ENCODE peak calls at places on chromosomes 7 and 10, in six cellular contexts. B is Peyer's patch, Q is A549, M is HCT116, N is ovary, W is breast epithelium. C is an unnamed sample.
A peak's percentile ranks its signal among the peaks of the same experiment; 100 is the strongest.

GRCh38 chr10:93299606-93300353 is 182.4 kb downstream of the MYOF start:
- DNase-seq in B (no peak), Q (no peak), M (no peak), N (no peak), W (no peak), C (no peak)

GRCh38 chr10:80405636-80406035 is 2.7 kb upstream of the PRXL2A start:
- DNase-seq in B (no peak), Q (no peak), M (no peak), N (no peak), W (no peak), C (peak; percentile 50)

GRCh38 chr7:66687186-66687585 is 53.3 kb upstream of the RABGEF1 start:
- DNase-seq in B (no peak), Q (no peak), M (no peak), N (no peak), W (no peak), C (no peak)

GRCh38 chr7:69257592-69257991 is 340.7 kb upstream of the AUTS2 start:
- DNase-seq in B (no peak), Q (no peak), M (no peak), N (no peak), W (no peak), C (no peak)

GRCh38 chr7:1068013-1068412 is 19.9 kb upstream of the GPER1 start:
- DNase-seq in B (no peak), Q (no peak), M (no peak), N (no peak), W (no peak), C (no peak)

GRCh38 chr7:107232568-107233090 is 63.8 kb downstream of the HBP1 start:
- DNase-seq in B (no peak), Q (no peak), M (no peak), N (no peak), W (no peak), C (no peak)

GRCh38 chr7:116497708-116498107 is 1.8 kb upstream of the CAV2 start:
- DNase-seq in B (no peak), Q (no peak), M (no peak), N (no peak), W (no peak), C (no peak)

GRCh38 chr7:34158311-34158710 is 253.0 kb downstream of the BMPER start:
- DNase-seq in B (no peak), Q (no peak), M (no peak), N (no peak), W (no peak), C (no peak)

GRCh38 chr7:70810558-70811139 is 321.3 kb upstream of the GALNT17 start:
- DNase-seq in B (no peak), Q (no peak), M (no peak), N (no peak), W (no peak), C (no peak)

GRCh38 chr7:12610899-12611298 is 40.4 kb downstream of the SCIN start:
- DNase-seq in B (no peak), Q (no peak), M (no peak), N (no peak), W (no peak), C (no peak)

GRCh38 chr7:99579956-99580777 is 17.9 kb upstream of the TMEM225B start:
- DNase-seq in B (peak; percentile 56), Q (no peak), M (no peak), N (peak; percentile 71), W (no peak), C (no peak)

GRCh38 chr7:47104206-47104549 is 477.7 kb downstream of the TNS3 start:
- DNase-seq in B (no peak), Q (no peak), M (no peak), N (no peak), W (no peak), C (no peak)

GRCh38 chr7:47517821-47518480 is 64.0 kb downstream of the TNS3 start:
- DNase-seq in B (peak; percentile 20), Q (no peak), M (no peak), N (no peak), W (no peak), C (no peak)

GRCh38 chr10:44397476-44398225 is 12.8 kb upstream of the CXCL12 start:
- DNase-seq in B (no peak), Q (no peak), M (no peak), N (no peak), W (no peak), C (peak; percentile 72)

GRCh38 chr10:98242823-98243222 is 25.2 kb downstream of the LOXL4 start:
- DNase-seq in B (no peak), Q (no peak), M (no peak), N (no peak), W (no peak), C (no peak)

GRCh38 chr10:58517071-58517470 is 4.4 kb downstream of the BICC1 start:
- DNase-seq in B (no peak), Q (no peak), M (no peak), N (no peak), W (no peak), C (no peak)

GRCh38 chr10:133163889-133164815 is 4.1 kb downstream of the KNDC1 start:
- DNase-seq in B (no peak), Q (no peak), M (no peak), N (peak; percentile 18), W (no peak), C (no peak)

GRCh38 chr10:79585870-79586527 is 24.7 kb upstream of the SFTPA1 start:
- DNase-seq in B (no peak), Q (no peak), M (no peak), N (no peak), W (no peak), C (no peak)

GRCh38 chr10:124679401-124679800 is 64.8 kb downstream of the FAM53B start:
- DNase-seq in B (no peak), Q (no peak), M (no peak), N (no peak), W (no peak), C (no peak)
- TF ChIP-seq POLR2A in B (no peak), Q (no peak), M (no peak), N (no peak), W (no peak), C (no peak)

GRCh38 chr7:130292682-130293257 is at the start of gene CPA4:
- DNase-seq in B (no peak), Q (peak; percentile 58), M (peak; percentile 91), N (no peak), W (no peak), C (no peak)
- TF ChIP-seq POLR2A in B (no peak), Q (no peak), M (no peak), N (no peak), W (no peak), C (no peak)

GRCh38 chr10:116545756-116546155 is at the start of gene PNLIP:
- DNase-seq in B (no peak), Q (no peak), M (no peak), N (no peak), W (no peak), C (no peak)
- TF ChIP-seq POLR2A in B (no peak), Q (no peak), M (no peak), N (no peak), W (no peak), C (no peak)

GRCh38 chr7:130524628-130525027 is 32.7 kb downstream of the MEST start:
- DNase-seq in B (no peak), Q (no peak), M (no peak), N (no peak), W (no peak), C (no peak)
- TF ChIP-seq POLR2A in B (no peak), Q (no peak), M (no peak), N (no peak), W (no peak), C (no peak)

GRCh38 chr7:129224251-129225205 is at the start of gene AHCYL2:
- DNase-seq in B (peak; percentile 99), Q (peak; percentile 92), M (peak; percentile 95), N (peak; percentile 97), W (peak; percentile 96), C (peak; percentile 97)
- TF ChIP-seq POLR2A in B (peak; percentile 52), Q (peak; percentile 76), M (peak; percentile 43), N (peak; percentile 8), W (no peak), C (no peak)